ENCODE peak calls at places on chromosomes 1 and 21, in four cellular contexts. One of them, this sample, is unnamed.

GRCh38 chr21:32813265-32813903 is 41.8 kb upstream of the PAXBP1 start:
- DNase-seq in AG10803: no peak
- DNase-seq in HEK293T: no peak
- DNase-seq in NT2/D1: no peak
- DNase-seq in this sample: no peak

GRCh38 chr21:43921979-43922945 is 57.2 kb downstream of the AGPAT3 start:
- DNase-seq in AG10803: no peak
- DNase-seq in HEK293T: no peak
- DNase-seq in NT2/D1: no peak
- DNase-seq in this sample: no peak

GRCh38 chr1:234593109-234593508 is 16.9 kb downstream of the IRF2BP2 start:
- DNase-seq in AG10803: no peak
- DNase-seq in HEK293T: no peak
- DNase-seq in NT2/D1: no peak
- DNase-seq in this sample: no peak

GRCh38 chr21:36477559-36477958 is 2.4 kb downstream of the CLDN14 start:
- DNase-seq in AG10803: no peak
- DNase-seq in HEK293T: no peak
- DNase-seq in NT2/D1: no peak
- DNase-seq in this sample: no peak

GRCh38 chr1:171869097-171869496 is 27.8 kb downstream of the DNM3 start:
- DNase-seq in AG10803: peak; percentile 41
- DNase-seq in HEK293T: no peak
- DNase-seq in NT2/D1: no peak
- DNase-seq in this sample: no peak

GRCh38 chr1:235225299-235225698 is 64.2 kb upstream of the RBM34 start:
- DNase-seq in AG10803: no peak
- DNase-seq in HEK293T: no peak
- DNase-seq in NT2/D1: no peak
- DNase-seq in this sample: no peak

GRCh38 chr1:156060937-156061636 is at the start of gene RAB25:
- DNase-seq in AG10803: no peak
- DNase-seq in HEK293T: no peak
- DNase-seq in NT2/D1: peak; percentile 85
- DNase-seq in this sample: peak; percentile 83

GRCh38 chr1:33519240-33519884 is 46.9 kb downstream of the ZSCAN20 start:
- DNase-seq in AG10803: no peak
- DNase-seq in HEK293T: no peak
- DNase-seq in NT2/D1: no peak
- DNase-seq in this sample: no peak

GRCh38 chr1:222129041-222129440 is 387.2 kb upstream of the DUSP10 start:
- DNase-seq in AG10803: no peak
- DNase-seq in HEK293T: no peak
- DNase-seq in NT2/D1: no peak
- DNase-seq in this sample: no peak